ENCODE peak calls at places on chromosomes 11 and 22, in four cellular contexts. Z is BJ, O is nephron progenitor cell, W is right lobe of liver. X is an unnamed sample.
A peak's percentile ranks its signal among the peaks of the same experiment; 100 is the strongest.

GRCh38 chr22:22917377-22917776 is 29.8 kb downstream of the IGLL5 start:
- DNase-seq in Z (no peak), O (no peak), W (no peak), X (no peak)

GRCh38 chr11:129888451-129888850 is 6.9 kb downstream of the NFRKB start:
- DNase-seq in Z (no peak), O (no peak), W (no peak), X (no peak)

GRCh38 chr11:96263361-96263763 is 79.6 kb downstream of the MAML2 start:
- DNase-seq in W (no peak), O (no peak), Z (peak; percentile 82), X (no peak)

GRCh38 chr11:118042791-118043190 is 34.1 kb upstream of the TMPRSS4 start:
- DNase-seq in W (no peak), O (no peak), Z (no peak), X (no peak)

GRCh38 chr22:40485813-40486610 is 115.6 kb downstream of the SGSM3 start:
- DNase-seq in W (peak; percentile 49), O (no peak), Z (no peak), X (no peak)

GRCh38 chr11:6757373-6757967 is 14.3 kb downstream of the OR2AG2 start:
- DNase-seq in Z (no peak), W (peak; percentile 50), O (peak; percentile 46), X (no peak)

GRCh38 chr11:66335531-66336233 is 552 bp downstream of the RIN1 start:
- DNase-seq in Z (no peak), O (peak; percentile 59), W (no peak), X (peak; percentile 82)

GRCh38 chr11:86569109-86569508 is 103.3 kb downstream of the ME3 start:
- DNase-seq in O (no peak), W (no peak), Z (no peak), X (no peak)

GRCh38 chr11:100709233-100709999 is 22.3 kb downstream of the ARHGAP42 start:
- DNase-seq in Z (no peak), W (no peak), O (no peak), X (no peak)

GRCh38 chr11:119490253-119491006 is 67.5 kb upstream of the THY1 start:
- DNase-seq in Z (no peak), O (no peak), W (no peak), X (peak; percentile 0)

GRCh38 chr22:18028817-18029527 is 4.6 kb upstream of the MICAL3 start:
- DNase-seq in O (no peak), W (no peak), Z (no peak), X (no peak)

GRCh38 chr11:66934971-66935779 is 23.0 kb downstream of the PC start:
- DNase-seq in W (no peak), Z (no peak), O (no peak), X (no peak)

GRCh38 chr11:117819096-117820040 is 5.2 kb downstream of the FXYD2 start:
- DNase-seq in W (no peak), Z (no peak), O (peak; percentile 78), X (peak; percentile 86)

GRCh38 chr11:72100009-72100408 is 3.1 kb downstream of the LAMTOR1 start:
- DNase-seq in O (no peak), Z (no peak), W (no peak), X (no peak)

GRCh38 chr11:63710476-63711217 is 29.3 kb downstream of the RTN3 start:
- DNase-seq in Z (peak; percentile 83), W (no peak), O (no peak), X (no peak)

GRCh38 chr22:49739138-49739537 is 88.5 kb downstream of the BRD1 start:
- DNase-seq in O (no peak), Z (no peak), W (no peak), X (no peak)

GRCh38 chr11:70002433-70002832 is 75.7 kb upstream of the ANO1 start:
- DNase-seq in W (no peak), O (no peak), Z (no peak), X (no peak)

GRCh38 chr22:31289335-31289734 is 3.0 kb downstream of the PIK3IP1 start:
- DNase-seq in Z (no peak), O (no peak), W (peak; percentile 42), X (no peak)

GRCh38 chr22:48135641-48136040 is 1373.2 kb downstream of the TBC1D22A start:
- DNase-seq in Z (no peak), W (no peak), O (no peak), X (no peak)

GRCh38 chr22:17868771-17869170 is 94.5 kb upstream of the BID start:
- DNase-seq in Z (no peak), W (no peak), O (no peak), X (no peak)

GRCh38 chr22:19873960-19874306 is 19.3 kb upstream of the GNB1L start:
- DNase-seq in O (no peak), W (no peak), Z (no peak), X (peak; percentile 51)

GRCh38 chr22:18035740-18036139 is 11.4 kb upstream of the MICAL3 start:
- DNase-seq in Z (no peak), O (no peak), W (peak; percentile 90), X (peak; percentile 88)

GRCh38 chr11:12888525-12889158 is 120.5 kb upstream of the RASSF10 start:
- DNase-seq in W (peak; percentile 85), O (peak; percentile 82), Z (peak; percentile 46), X (peak; percentile 87)

GRCh38 chr11:100190395-100190794 is 496.7 kb upstream of the ARHGAP42 start:
- DNase-seq in O (no peak), Z (no peak), W (no peak), X (no peak)

GRCh38 chr22:47190276-47190956 is 428.0 kb downstream of the TBC1D22A start:
- DNase-seq in O (no peak), W (peak; percentile 35), Z (no peak), X (peak; percentile 65)

GRCh38 chr11:111229604-111230003 is 15.9 kb upstream of the POU2AF2 start:
- DNase-seq in Z (no peak), W (no peak), O (no peak), X (no peak)

GRCh38 chr11:18540207-18541009 is 13.7 kb upstream of the TSG101 start:
- DNase-seq in O (no peak), Z (no peak), W (no peak), X (no peak)

GRCh38 chr22:42217752-42218280 is 52.6 kb downstream of the TCF20 start:
- DNase-seq in W (no peak), Z (no peak), O (no peak), X (no peak)

GRCh38 chr11:35076201-35077100 is 62.5 kb upstream of the CD44 start:
- DNase-seq in W (no peak), Z (no peak), O (no peak), X (no peak)

GRCh38 chr11:69437001-69437875 is 44.2 kb upstream of the LINC01488 start:
- DNase-seq in O (peak; percentile 60), Z (no peak), W (peak; percentile 65), X (peak; percentile 87)

GRCh38 chr11:77823775-77824174 is 2.8 kb downstream of the AAMDC start:
- DNase-seq in W (no peak), O (no peak), Z (no peak), X (no peak)

GRCh38 chr11:2911088-2912037 is 17.9 kb downstream of the PHLDA2 start:
- DNase-seq in Z (no peak), W (no peak), O (no peak), X (no peak)

GRCh38 chr22:46021577-46021976 is 44.6 kb upstream of the WNT7B start:
- DNase-seq in O (no peak), Z (no peak), W (peak; percentile 28), X (peak; percentile 45)

GRCh38 chr22:24115247-24116207 is 65.8 kb upstream of the SUSD2 start:
- DNase-seq in O (no peak), W (no peak), Z (no peak), X (no peak)

GRCh38 chr22:24119476-24119875 is 61.8 kb upstream of the SUSD2 start:
- DNase-seq in O (no peak), Z (no peak), W (no peak), X (no peak)

GRCh38 chr22:24118689-24119384 is 62.5 kb upstream of the SUSD2 start:
- DNase-seq in O (no peak), Z (no peak), W (no peak), X (no peak)

GRCh38 chr22:24120029-24120428 is 61.3 kb upstream of the SUSD2 start:
- DNase-seq in Z (no peak), O (no peak), W (no peak), X (no peak)

GRCh38 chr22:24117942-24118341 is 63.3 kb upstream of the SUSD2 start:
- DNase-seq in O (no peak), Z (no peak), W (no peak), X (no peak)
- TF ChIP-seq CTCF in O (no peak), Z (peak; percentile 15), W (no peak), X (no peak)

DNA sequence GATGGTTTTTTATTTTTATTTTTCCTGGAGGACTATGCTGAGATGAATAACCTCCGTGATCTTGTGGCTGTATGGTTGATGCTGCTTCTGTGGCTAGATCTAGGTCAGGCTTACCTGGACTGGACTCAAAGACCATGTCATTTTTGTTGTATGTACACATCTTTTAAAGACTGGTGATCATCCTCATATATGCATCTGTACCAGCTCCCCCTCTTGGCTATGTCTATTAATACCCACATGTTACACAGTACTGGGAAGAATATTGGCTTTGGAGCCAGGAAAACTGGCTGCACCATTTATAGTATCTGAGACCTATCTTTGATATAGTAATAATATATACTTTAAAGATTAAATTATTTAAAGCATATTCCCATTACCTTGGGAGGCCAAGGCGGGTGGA is 18.4 kb upstream of the PITPNB start:
- DNase-seq in W (no peak), Z (no peak), O (no peak), X (no peak)
- TF ChIP-seq CTCF in W (peak; percentile 17), Z (peak; percentile 12), O (no peak), X (no peak)

GRCh38 chr11:22044126-22044525 is 148.8 kb upstream of the ANO5 start:
- DNase-seq in O (no peak), Z (no peak), W (no peak), X (no peak)
- TF ChIP-seq CTCF in O (no peak), Z (no peak), W (no peak), X (no peak)

DNA sequence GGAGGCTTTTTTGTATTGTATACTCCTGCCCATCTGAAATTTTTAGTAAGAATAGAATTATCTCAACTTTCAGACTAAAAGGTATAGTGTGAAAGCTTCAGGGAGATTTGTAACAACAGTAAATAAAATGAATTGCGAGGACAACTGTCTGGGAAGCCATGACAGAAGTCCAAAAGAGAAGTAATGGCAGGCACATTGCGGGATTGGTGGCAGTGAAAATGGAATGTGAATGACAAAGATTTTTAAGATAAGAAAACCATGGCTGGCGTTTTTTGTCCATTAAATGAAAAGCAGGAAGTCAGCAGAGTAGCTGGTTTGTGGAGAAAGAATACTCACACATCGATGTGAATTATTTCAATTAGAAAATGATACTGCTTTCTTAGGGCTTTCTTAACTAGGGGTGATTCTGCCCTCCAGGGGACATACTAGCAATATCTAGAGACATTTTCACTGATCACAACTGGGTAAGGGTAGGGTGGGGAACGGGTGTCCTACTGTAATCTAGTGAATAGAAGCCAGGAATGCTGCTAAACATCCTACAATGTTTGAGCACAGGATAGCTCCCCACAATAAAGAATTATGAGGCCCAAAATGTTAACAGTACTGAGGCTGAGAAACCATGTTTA is 1.6 kb downstream of the NPAT start:
- DNase-seq in Z (no peak), O (no peak), W (no peak), X (no peak)
- TF ChIP-seq CTCF in Z (no peak), O (no peak), W (no peak), X (no peak)

X was measured in kidney.